ENCODE peak calls at places on chromosomes 4 and X, in four cellular contexts. H is SHP77, O is activated B cell treated with CpG ODN at 0.5 μM for 24 hours, A is Kasumi-1. E is an unnamed sample.

GRCh38 chr4:113444386-113444785 is 317.2 kb downstream of the CAMK2D start:
- DNase-seq in H (no peak), O (no peak), A (no peak), E (no peak)

GRCh38 chr4:75432683-75433082 is 81.5 kb downstream of the RCHY1 start:
- DNase-seq in H (no peak), O (no peak), A (peak; percentile 75), E (peak; percentile 42)

GRCh38 chr4:184282251-184282713 is 64.6 kb upstream of the ENPP6 start:
- DNase-seq in H (peak; percentile 29), O (no peak), A (no peak), E (no peak)

GRCh38 chr4:121177238-121178137 is 13.4 kb upstream of the TNIP3 start:
- DNase-seq in H (no peak), O (no peak), A (peak; percentile 88), E (peak; percentile 44)

GRCh38 chr4:69735119-69735518 is 25.3 kb downstream of the SULT1B1 start:
- DNase-seq in H (no peak), O (no peak), A (no peak), E (no peak)

GRCh38 chrX:155334486-155335316 is at the start of gene CLIC2:
- DNase-seq in H (peak; percentile 4), A (no peak), O (no peak), E (no peak)

GRCh38 chr4:86306816-86307215 is 53.0 kb downstream of the MAPK10 start:
- DNase-seq in H (no peak), O (no peak), A (no peak), E (no peak)

GRCh38 chrX:29617276-29617675 is 598.1 kb upstream of the MAGEB2 start:
- DNase-seq in O (no peak), H (no peak), A (no peak), E (no peak)

GRCh38 chrX:56813318-56813837 is 84.3 kb downstream of the NBDY start:
- DNase-seq in O (no peak), H (no peak), A (peak; percentile 64), E (peak; percentile 53)

GRCh38 chrX:131816551-131817136 is 206.5 kb upstream of the STK26 start:
- DNase-seq in H (no peak), O (peak; percentile 26), A (no peak), E (peak; percentile 68)

GRCh38 chrX:43868791-43869190 is 13.5 kb downstream of the MAOB start:
- DNase-seq in A (no peak), O (no peak), H (no peak), E (no peak)

GRCh38 chr4:145530662-145531061 is 49.0 kb downstream of the SMAD1 start:
- DNase-seq in A (no peak), H (no peak), O (no peak), E (no peak)

GRCh38 chr4:127479031-127479622 is 153.6 kb upstream of the INTU start:
- DNase-seq in O (no peak), H (no peak), A (peak; percentile 61), E (no peak)

GRCh38 chr4:88247148-88247547 is 37.2 kb downstream of the PPM1K start:
- DNase-seq in H (no peak), A (no peak), O (no peak), E (no peak)

GRCh38 chr4:138400528-138400927 is 158.4 kb upstream of the SLC7A11 start:
- DNase-seq in A (no peak), H (no peak), O (no peak), E (no peak)

GRCh38 chrX:66166671-66167070 is 2.6 kb downstream of the HEPH start:
- DNase-seq in A (no peak), O (no peak), H (no peak), E (no peak)

GRCh38 chr4:853416-853781 is 27.5 kb upstream of the CPLX1 start:
- DNase-seq in O (no peak), H (no peak), A (no peak), E (no peak)

GRCh38 chrX:3609800-3610199 is 103.6 kb downstream of the PRKX start:
- DNase-seq in A (no peak), O (no peak), H (no peak), E (no peak)

GRCh38 chr4:151675366-151676060 is 85.3 kb downstream of the GATB start:
- DNase-seq in H (no peak), A (no peak), O (no peak), E (no peak)

GRCh38 chr4:159075531-159075932 is 27.3 kb upstream of the RAPGEF2 start:
- DNase-seq in H (no peak), O (no peak), A (no peak), E (no peak)

GRCh38 chr4:76547167-76547760 is 112.2 kb downstream of the SHROOM3 start:
- DNase-seq in H (no peak), A (no peak), O (no peak), E (no peak)

GRCh38 chr4:98778206-98778605 is 119.8 kb upstream of the TSPAN5 start:
- DNase-seq in H (no peak), A (no peak), O (no peak), E (no peak)

GRCh38 chrX:17627026-17627425 is 110.3 kb upstream of the SCML1 start:
- DNase-seq in O (no peak), H (no peak), A (no peak), E (no peak)

GRCh38 chrX:11205796-11206195 is 87.4 kb upstream of the AMELX start:
- DNase-seq in A (no peak), H (no peak), O (no peak), E (no peak)

GRCh38 chr4:5045099-5045498 is 6.2 kb upstream of the STK32B start:
- DNase-seq in A (peak; percentile 96), H (no peak), O (no peak), E (peak; percentile 82)

GRCh38 chr4:41542526-41543270 is 4.7 kb downstream of the LIMCH1 start:
- DNase-seq in O (no peak), A (no peak), H (no peak), E (no peak)

GRCh38 chr4:41256131-41256739 is 493 bp upstream of the UCHL1 start:
- DNase-seq in O (no peak), H (no peak), A (no peak), E (no peak)

GRCh38 chr4:185201983-185202962 is 1.5 kb downstream of the CFAP97 start:
- DNase-seq in A (peak; percentile 46), H (no peak), O (no peak), E (peak; percentile 14)

GRCh38 chrX:37347420-37347819 is 1.7 kb upstream of the PRRG1 start:
- DNase-seq in H (no peak), A (peak; percentile 3), O (no peak), E (peak; percentile 1)

GRCh38 chrX:13092455-13092941 is 48.1 kb upstream of the FAM9C start:
- DNase-seq in O (peak; percentile 34), H (no peak), A (peak; percentile 46), E (peak; percentile 77)

GRCh38 chr4:105765690-105766407 is 57.3 kb downstream of the GSTCD start:
- DNase-seq in O (no peak), H (no peak), A (peak; percentile 33), E (no peak)

GRCh38 chr4:26302390-26302897 is 18.4 kb upstream of the RBPJ start:
- DNase-seq in H (no peak), O (no peak), A (peak; percentile 91), E (peak; percentile 92)

GRCh38 chr4:41216294-41217019 is 2.1 kb upstream of the APBB2 start:
- DNase-seq in O (peak; percentile 30), H (peak; percentile 78), A (peak; percentile 50), E (no peak)

E was measured in AML-193.